ENCODE peak calls at places on chromosomes 7 and 10, in nine cellular contexts. One of them, this sample, is unnamed. For H3K4me1, the result is how much of the 10 kb centered on the place peaks cover.

GRCh38 chr7:98760201-98760651 is 109.6 kb downstream of the TMEM130 start:
- DNase-seq in SK-N-SH: no peak
- DNase-seq in GM23248: peak
- DNase-seq in cardiac muscle cell: no peak
- DNase-seq in ovary: no peak
- DNase-seq in psoas muscle: no peak
- DNase-seq in left ventricle myocardium inferior: no peak
- DNase-seq in fibroblast of lung: no peak
- DNase-seq in mucosa of descending colon: no peak
- DNase-seq in this sample: no peak

GRCh38 chr10:120729508-120729907 is 121.7 kb upstream of the WDR11 start:
- DNase-seq in psoas muscle: no peak
- DNase-seq in left ventricle myocardium inferior: no peak
- DNase-seq in SK-N-SH: no peak
- DNase-seq in cardiac muscle cell: no peak
- DNase-seq in mucosa of descending colon: no peak
- DNase-seq in ovary: no peak
- DNase-seq in fibroblast of lung: no peak
- DNase-seq in GM23248: no peak
- DNase-seq in this sample: no peak

GRCh38 chr10:45180946-45181439 is 134.4 kb downstream of the OR13A1 start:
- DNase-seq in mucosa of descending colon: no peak
- DNase-seq in SK-N-SH: no peak
- DNase-seq in cardiac muscle cell: no peak
- DNase-seq in GM23248: no peak
- DNase-seq in psoas muscle: no peak
- DNase-seq in ovary: no peak
- DNase-seq in left ventricle myocardium inferior: no peak
- DNase-seq in fibroblast of lung: no peak
- DNase-seq in this sample: no peak

GRCh38 chr10:107631876-107632275 is 467.4 kb upstream of the SORCS1 start:
- DNase-seq in left ventricle myocardium inferior: no peak
- DNase-seq in cardiac muscle cell: no peak
- DNase-seq in ovary: no peak
- DNase-seq in fibroblast of lung: no peak
- DNase-seq in GM23248: no peak
- DNase-seq in mucosa of descending colon: no peak
- DNase-seq in psoas muscle: no peak
- DNase-seq in SK-N-SH: no peak
- DNase-seq in this sample: no peak

GRCh38 chr10:121792198-121792597 is 135.6 kb downstream of the ATE1 start:
- DNase-seq in GM23248: peak
- DNase-seq in left ventricle myocardium inferior: no peak
- DNase-seq in ovary: no peak
- DNase-seq in psoas muscle: no peak
- DNase-seq in fibroblast of lung: peak
- DNase-seq in SK-N-SH: no peak
- DNase-seq in cardiac muscle cell: no peak
- DNase-seq in mucosa of descending colon: no peak
- DNase-seq in this sample: peak

GRCh38 chr7:55128693-55129394 is 110.0 kb downstream of the EGFR start:
- DNase-seq in GM23248: peak
- DNase-seq in left ventricle myocardium inferior: peak
- DNase-seq in SK-N-SH: no peak
- DNase-seq in psoas muscle: peak
- DNase-seq in fibroblast of lung: peak
- DNase-seq in mucosa of descending colon: no peak
- DNase-seq in ovary: peak
- DNase-seq in cardiac muscle cell: no peak
- DNase-seq in this sample: peak

GRCh38 chr7:55019329-55019690 is 493 bp downstream of the EGFR start:
- DNase-seq in left ventricle myocardium inferior: peak
- DNase-seq in ovary: peak
- DNase-seq in cardiac muscle cell: peak
- DNase-seq in psoas muscle: peak
- DNase-seq in fibroblast of lung: peak
- DNase-seq in mucosa of descending colon: peak
- DNase-seq in SK-N-SH: no peak
- DNase-seq in GM23248: peak
- DNase-seq in this sample: peak

GRCh38 chr7:16416289-16417282 is 4.8 kb downstream of the CRPPA start:
- DNase-seq in psoas muscle: no peak
- DNase-seq in SK-N-SH: no peak
- DNase-seq in left ventricle myocardium inferior: no peak
- DNase-seq in ovary: no peak
- DNase-seq in GM23248: peak
- DNase-seq in mucosa of descending colon: no peak
- DNase-seq in fibroblast of lung: peak
- DNase-seq in cardiac muscle cell: no peak
- DNase-seq in this sample: no peak

GRCh38 chr7:44622342-44623151 is 16.1 kb downstream of the OGDH start:
- DNase-seq in GM23248: peak
- DNase-seq in cardiac muscle cell: no peak
- DNase-seq in fibroblast of lung: peak
- DNase-seq in ovary: no peak
- DNase-seq in psoas muscle: no peak
- DNase-seq in mucosa of descending colon: no peak
- DNase-seq in left ventricle myocardium inferior: no peak
- DNase-seq in SK-N-SH: no peak
- DNase-seq in this sample: no peak

GRCh38 chr10:59582058-59582457 is 127.6 kb downstream of the SLC16A9 start:
- DNase-seq in psoas muscle: no peak
- DNase-seq in SK-N-SH: no peak
- DNase-seq in fibroblast of lung: no peak
- DNase-seq in left ventricle myocardium inferior: peak
- DNase-seq in mucosa of descending colon: no peak
- DNase-seq in ovary: no peak
- DNase-seq in cardiac muscle cell: no peak
- DNase-seq in GM23248: no peak
- DNase-seq in this sample: no peak

GRCh38 chr7:7178906-7179305 is 3.4 kb upstream of the C1GALT1 start:
- DNase-seq in cardiac muscle cell: no peak
- DNase-seq in left ventricle myocardium inferior: no peak
- DNase-seq in ovary: no peak
- DNase-seq in mucosa of descending colon: no peak
- DNase-seq in SK-N-SH: no peak
- DNase-seq in psoas muscle: no peak
- DNase-seq in fibroblast of lung: no peak
- DNase-seq in GM23248: peak
- DNase-seq in this sample: no peak

GRCh38 chr10:100984670-100985177 is 2.6 kb downstream of the MRPL43 start:
- DNase-seq in fibroblast of lung: no peak
- DNase-seq in mucosa of descending colon: no peak
- DNase-seq in left ventricle myocardium inferior: no peak
- DNase-seq in cardiac muscle cell: no peak
- DNase-seq in SK-N-SH: no peak
- DNase-seq in ovary: no peak
- DNase-seq in GM23248: no peak
- DNase-seq in psoas muscle: peak
- DNase-seq in this sample: no peak

GRCh38 chr10:100983868-100984669 is 3.2 kb downstream of the MRPL43 start:
- DNase-seq in left ventricle myocardium inferior: no peak
- DNase-seq in mucosa of descending colon: no peak
- DNase-seq in SK-N-SH: no peak
- DNase-seq in psoas muscle: peak
- DNase-seq in cardiac muscle cell: no peak
- DNase-seq in fibroblast of lung: no peak
- DNase-seq in ovary: no peak
- DNase-seq in GM23248: no peak
- DNase-seq in this sample: no peak

GRCh38 chr10:100985336-100985735 is 2.0 kb downstream of the MRPL43 start:
- DNase-seq in GM23248: no peak
- DNase-seq in SK-N-SH: no peak
- DNase-seq in cardiac muscle cell: no peak
- DNase-seq in mucosa of descending colon: no peak
- DNase-seq in left ventricle myocardium inferior: no peak
- DNase-seq in ovary: no peak
- DNase-seq in psoas muscle: peak
- DNase-seq in fibroblast of lung: no peak
- DNase-seq in this sample: no peak

GRCh38 chr10:100981178-100981710 is 6.1 kb downstream of the MRPL43 start:
- DNase-seq in mucosa of descending colon: no peak
- DNase-seq in GM23248: no peak
- DNase-seq in psoas muscle: no peak
- DNase-seq in ovary: no peak
- DNase-seq in cardiac muscle cell: no peak
- DNase-seq in fibroblast of lung: no peak
- DNase-seq in SK-N-SH: no peak
- DNase-seq in left ventricle myocardium inferior: no peak
- DNase-seq in this sample: no peak

DNA sequence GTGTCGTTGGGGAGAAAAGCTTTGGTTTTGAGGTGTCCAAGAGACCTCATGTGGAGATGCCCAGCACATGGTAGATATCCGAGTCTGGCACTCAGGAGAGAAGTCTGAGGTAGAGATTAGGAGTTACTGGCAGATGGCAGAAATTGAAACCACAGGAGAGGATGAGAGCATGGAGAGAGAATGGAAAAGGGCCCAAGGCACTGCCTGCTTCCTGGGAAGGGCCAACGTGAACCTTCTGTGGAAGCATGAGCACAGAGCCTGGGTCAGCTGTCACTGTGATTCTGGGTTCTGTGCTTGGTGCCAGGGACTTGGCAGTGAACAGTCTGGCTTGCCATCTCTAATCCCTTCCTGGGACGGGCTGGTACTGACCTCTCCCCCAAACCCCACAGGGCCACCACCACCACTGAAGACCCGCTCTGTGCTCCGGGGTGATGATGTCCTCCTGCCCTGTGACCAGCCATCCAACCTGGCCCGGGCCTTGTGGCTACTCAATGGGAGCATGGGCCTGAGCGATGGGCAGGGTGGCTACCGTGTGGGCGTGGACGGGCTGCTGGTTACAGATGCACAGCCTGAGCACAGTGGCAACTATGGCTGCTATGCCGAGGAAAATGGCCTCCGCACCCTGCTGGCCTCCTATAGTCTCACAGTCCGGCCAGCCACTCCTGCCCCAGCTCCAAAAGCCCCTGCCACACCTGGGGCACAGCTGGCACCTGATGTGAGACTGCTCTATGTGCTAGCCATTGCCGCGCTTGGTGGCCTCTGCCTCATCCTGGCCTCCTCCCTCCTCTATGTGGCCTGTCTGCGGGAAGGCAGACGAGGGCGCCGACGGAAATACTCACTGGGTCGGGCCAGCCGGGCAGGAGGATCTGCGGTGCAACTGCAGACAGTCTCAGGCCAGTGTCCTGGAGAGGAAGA is 4.1 kb downstream of the MRPL43 start:
- DNase-seq in SK-N-SH: no peak
- DNase-seq in GM23248: no peak
- DNase-seq in left ventricle myocardium inferior: no peak
- DNase-seq in mucosa of descending colon: no peak
- DNase-seq in fibroblast of lung: no peak
- DNase-seq in psoas muscle: peak
- DNase-seq in cardiac muscle cell: no peak
- DNase-seq in ovary: peak
- DNase-seq in this sample: no peak
- H3K4me1 ChIP-seq in SK-N-SH: under half
- H3K4me1 ChIP-seq in GM23248: under half
- H3K4me1 ChIP-seq in left ventricle myocardium inferior: under half
- H3K4me1 ChIP-seq in mucosa of descending colon: under half
- H3K4me1 ChIP-seq in fibroblast of lung: under half
- H3K4me1 ChIP-seq in psoas muscle: under half
- H3K4me1 ChIP-seq in cardiac muscle cell: under half
- H3K4me1 ChIP-seq in ovary: under half
- H3K4me1 ChIP-seq in this sample: under half

GRCh38 chr10:113055458-113055857 is 105.4 kb downstream of the TCF7L2 start:
- DNase-seq in cardiac muscle cell: no peak
- DNase-seq in mucosa of descending colon: no peak
- DNase-seq in GM23248: no peak
- DNase-seq in ovary: no peak
- DNase-seq in fibroblast of lung: no peak
- DNase-seq in left ventricle myocardium inferior: no peak
- DNase-seq in psoas muscle: no peak
- DNase-seq in SK-N-SH: no peak
- DNase-seq in this sample: no peak

GRCh38 chr10:113058175-113058961 is 108.3 kb downstream of the TCF7L2 start:
- DNase-seq in mucosa of descending colon: peak
- DNase-seq in fibroblast of lung: peak
- DNase-seq in cardiac muscle cell: peak
- DNase-seq in left ventricle myocardium inferior: no peak
- DNase-seq in GM23248: peak
- DNase-seq in psoas muscle: no peak
- DNase-seq in ovary: no peak
- DNase-seq in SK-N-SH: peak
- DNase-seq in this sample: peak

GRCh38 chr10:113059001-113059780 is 109.1 kb downstream of the TCF7L2 start:
- DNase-seq in ovary: peak
- DNase-seq in left ventricle myocardium inferior: peak
- DNase-seq in GM23248: peak
- DNase-seq in fibroblast of lung: peak
- DNase-seq in mucosa of descending colon: no peak
- DNase-seq in SK-N-SH: peak
- DNase-seq in cardiac muscle cell: no peak
- DNase-seq in psoas muscle: no peak
- DNase-seq in this sample: peak

GRCh38 chr10:113056030-113056429 is 106.0 kb downstream of the TCF7L2 start:
- DNase-seq in psoas muscle: no peak
- DNase-seq in fibroblast of lung: no peak
- DNase-seq in mucosa of descending colon: no peak
- DNase-seq in ovary: no peak
- DNase-seq in left ventricle myocardium inferior: no peak
- DNase-seq in GM23248: no peak
- DNase-seq in cardiac muscle cell: no peak
- DNase-seq in SK-N-SH: no peak
- DNase-seq in this sample: no peak

GRCh38 chr10:113056468-113057021 is 106.5 kb downstream of the TCF7L2 start:
- DNase-seq in GM23248: peak
- DNase-seq in SK-N-SH: no peak
- DNase-seq in psoas muscle: no peak
- DNase-seq in ovary: no peak
- DNase-seq in fibroblast of lung: peak
- DNase-seq in left ventricle myocardium inferior: no peak
- DNase-seq in mucosa of descending colon: no peak
- DNase-seq in cardiac muscle cell: no peak
- DNase-seq in this sample: no peak
- H3K4me1 ChIP-seq in GM23248: half or more
- H3K4me1 ChIP-seq in SK-N-SH: under half
- H3K4me1 ChIP-seq in psoas muscle: under half
- H3K4me1 ChIP-seq in ovary: under half
- H3K4me1 ChIP-seq in fibroblast of lung: under half
- H3K4me1 ChIP-seq in left ventricle myocardium inferior: half or more
- H3K4me1 ChIP-seq in mucosa of descending colon: under half
- H3K4me1 ChIP-seq in cardiac muscle cell: half or more
- H3K4me1 ChIP-seq in this sample: under half

GRCh38 chr10:125144693-125145623 is 15.4 kb downstream of the CTBP2 start:
- DNase-seq in left ventricle myocardium inferior: no peak
- DNase-seq in cardiac muscle cell: no peak
- DNase-seq in psoas muscle: no peak
- DNase-seq in mucosa of descending colon: no peak
- DNase-seq in fibroblast of lung: peak
- DNase-seq in SK-N-SH: peak
- DNase-seq in GM23248: peak
- DNase-seq in ovary: no peak
- DNase-seq in this sample: peak
- H3K4me1 ChIP-seq in left ventricle myocardium inferior: half or more
- H3K4me1 ChIP-seq in cardiac muscle cell: under half
- H3K4me1 ChIP-seq in psoas muscle: half or more
- H3K4me1 ChIP-seq in mucosa of descending colon: under half
- H3K4me1 ChIP-seq in fibroblast of lung: under half
- H3K4me1 ChIP-seq in SK-N-SH: under half
- H3K4me1 ChIP-seq in GM23248: under half
- H3K4me1 ChIP-seq in ovary: under half
- H3K4me1 ChIP-seq in this sample: under half

GRCh38 chr10:129514568-129515451 is 47.8 kb downstream of the MGMT start:
- DNase-seq in psoas muscle: no peak
- DNase-seq in GM23248: no peak
- DNase-seq in mucosa of descending colon: no peak
- DNase-seq in SK-N-SH: no peak
- DNase-seq in fibroblast of lung: no peak
- DNase-seq in cardiac muscle cell: no peak
- DNase-seq in ovary: no peak
- DNase-seq in left ventricle myocardium inferior: no peak
- DNase-seq in this sample: no peak
- H3K4me1 ChIP-seq in psoas muscle: under half
- H3K4me1 ChIP-seq in GM23248: under half
- H3K4me1 ChIP-seq in mucosa of descending colon: under half
- H3K4me1 ChIP-seq in SK-N-SH: under half
- H3K4me1 ChIP-seq in fibroblast of lung: under half
- H3K4me1 ChIP-seq in cardiac muscle cell: under half
- H3K4me1 ChIP-seq in ovary: under half
- H3K4me1 ChIP-seq in left ventricle myocardium inferior: under half
- H3K4me1 ChIP-seq in this sample: under half